ENCODE peak calls at places on chromosomes 1 and 21, in four cellular contexts. V, L, R and Q are unnamed samples.

GRCh38 chr1:100320311-100321097 is 31.8 kb upstream of the CDC14A start:
- DNase-seq in L (no peak), R (no peak), V (no peak), Q (no peak)

GRCh38 chr21:22288885-22289509 is 1290.8 kb downstream of the NCAM2 start:
- DNase-seq in L (no peak), R (no peak), V (no peak), Q (no peak)

GRCh38 chr1:79679916-79680315 is 673.4 kb upstream of the ADGRL4 start:
- DNase-seq in V (no peak), L (no peak), R (no peak), Q (no peak)

GRCh38 chr1:6350416-6351088 is 43.0 kb downstream of the ACOT7 start:
- DNase-seq in R (peak), L (no peak), V (no peak), Q (no peak)

GRCh38 chr21:29394051-29394450 is 95.3 kb downstream of the BACH1 start:
- DNase-seq in L (no peak), V (no peak), R (no peak), Q (no peak)

GRCh38 chr21:28454978-28455600 is 537.6 kb downstream of the LTN1 start:
- DNase-seq in V (no peak), L (no peak), R (no peak), Q (no peak)

GRCh38 chr1:88318746-88319145 is 365.3 kb upstream of the PKN2 start:
- DNase-seq in L (no peak), V (no peak), R (no peak), Q (no peak)

GRCh38 chr1:8472668-8473067 is 154.8 kb downstream of the SLC45A1 start:
- DNase-seq in R (no peak), V (peak), L (no peak), Q (no peak)

GRCh38 chr1:245673920-245674414 is 519.2 kb downstream of the KIF26B start:
- DNase-seq in V (no peak), L (no peak), R (no peak), Q (no peak)

GRCh38 chr21:34836103-34836932 is 167.5 kb downstream of the CLIC6 start:
- DNase-seq in L (peak), V (no peak), R (peak), Q (peak)

GRCh38 chr1:47175227-47175934 is 14.5 kb downstream of the PDZK1IP1 start:
- DNase-seq in V (peak), R (no peak), L (peak), Q (peak)

GRCh38 chr1:205358579-205358978 is 1.9 kb upstream of the KLHDC8A start:
- DNase-seq in R (no peak), V (no peak), L (no peak), Q (no peak)

GRCh38 chr1:248599396-248599795 is 1.9 kb upstream of the OR2T10 start:
- DNase-seq in V (no peak), R (no peak), L (no peak), Q (no peak)

GRCh38 chr1:74652711-74653131 is 20.9 kb downstream of the ERICH3 start:
- DNase-seq in R (no peak), L (no peak), V (no peak), Q (no peak)

GRCh38 chr1:92786298-92786901 is 1.5 kb upstream of the EVI5 start:
- DNase-seq in L (no peak), V (no peak), R (no peak), Q (no peak)

GRCh38 chr1:53715478-53715877 is 23.5 kb downstream of the GLIS1 start:
- DNase-seq in V (peak), R (no peak), L (no peak), Q (no peak)

GRCh38 chr1:162835157-162835899 is 25.6 kb downstream of the CCDC190 start:
- DNase-seq in V (no peak), R (no peak), L (no peak), Q (no peak)

GRCh38 chr1:66439028-66439427 is 94.9 kb upstream of the SGIP1 start:
- DNase-seq in L (no peak), R (no peak), V (no peak), Q (no peak)

GRCh38 chr1:204711947-204712701 is 26.6 kb upstream of the LRRN2 start:
- DNase-seq in V (no peak), R (peak), L (peak), Q (no peak)

GRCh38 chr1:15172405-15173259 is 19.1 kb downstream of the TMEM51 start:
- DNase-seq in L (no peak), V (no peak), R (no peak), Q (no peak)

GRCh38 chr1:17842686-17843085 is 87.6 kb downstream of the ACTL8 start:
- DNase-seq in R (no peak), V (no peak), L (no peak), Q (no peak)

GRCh38 chr1:156025873-156026272 is 5.1 kb upstream of the SSR2 start:
- DNase-seq in R (no peak), V (peak), L (no peak), Q (no peak)

GRCh38 chr1:16141573-16142336 is 14.1 kb downstream of the EPHA2 start:
- DNase-seq in R (no peak), V (no peak), L (no peak), Q (peak)

GRCh38 chr1:202599669-202600431 is 110.4 kb downstream of the SYT2 start:
- DNase-seq in V (peak), R (no peak), L (peak), Q (peak)

GRCh38 chr1:49864597-49864996 is 159.2 kb downstream of the AGBL4 start:
- DNase-seq in R (no peak), L (no peak), V (no peak), Q (no peak)

GRCh38 chr1:76998582-76999189 is 131.4 kb downstream of the ST6GALNAC5 start:
- DNase-seq in L (no peak), R (no peak), V (no peak), Q (no peak)

GRCh38 chr1:77271851-77272250 is 10.0 kb upstream of the AK5 start:
- DNase-seq in L (no peak), R (no peak), V (no peak), Q (no peak)

GRCh38 chr1:5992814-5993552 is 758 bp upstream of the NPHP4 start:
- DNase-seq in R (peak), V (peak), L (no peak), Q (no peak)

GRCh38 chr1:185440877-185441276 is 123.8 kb upstream of the IVNS1ABP start:
- DNase-seq in L (no peak), V (no peak), R (no peak), Q (no peak)

GRCh38 chr1:2290595-2291510 is 62.7 kb downstream of the SKI start:
- DNase-seq in R (peak), V (peak), L (peak), Q (peak)

GRCh38 chr1:27872059-27872801 is at the start of gene THEMIS2:
- DNase-seq in V (peak), R (peak), L (peak), Q (peak)

GRCh38 chr1:246182149-246182851 is 324.8 kb downstream of the SMYD3 start:
- DNase-seq in R (no peak), V (no peak), L (no peak), Q (no peak)

GRCh38 chr21:17003221-17003620 is 509.6 kb upstream of the CXADR start:
- DNase-seq in L (no peak), R (no peak), V (no peak), Q (no peak)

GRCh38 chr1:206505702-206506375 is 1.5 kb upstream of the RASSF5 start:
- DNase-seq in V (no peak), L (no peak), R (no peak), Q (peak)

GRCh38 chr21:32494946-32495703 is 82.6 kb downstream of the EVA1C start:
- DNase-seq in L (peak), R (no peak), V (no peak), Q (no peak)

GRCh38 chr1:52288286-52288685 is 77.7 kb downstream of the CC2D1B start:
- DNase-seq in R (no peak), L (no peak), V (no peak), Q (no peak)

GRCh38 chr1:51648180-51649109 is 31.6 kb downstream of the OSBPL9 start:
- DNase-seq in V (no peak), R (no peak), L (no peak), Q (no peak)

GRCh38 chr1:15866696-15867687 is 19.5 kb downstream of the SPEN start:
- DNase-seq in R (no peak), V (no peak), L (no peak), Q (no peak)